ENCODE peak calls at places on chromosomes 16 and 17, in eight cellular contexts. S is sigmoid colon, M is heart right ventricle, Y is upper lobe of right lung, H is stomach, Z is fibroblast of lung, A is adrenal gland, Q is IMR-90. V is an unnamed sample.

GRCh38 chr17:9432121-9432866 is 143.3 kb downstream of the STX8 start:
- DNase-seq in S (no peak), M (no peak), Y (no peak), H (no peak), Z (peak; percentile 67), A (no peak), Q (peak; percentile 30), V (no peak)

GRCh38 chr16:13912891-13913290 is 7.1 kb upstream of the ERCC4 start:
- DNase-seq in S (no peak), M (no peak), Y (no peak), H (no peak), Z (no peak), A (no peak), Q (no peak), V (no peak)

GRCh38 chr16:58815188-58815888 is 81.2 kb upstream of the GOT2 start:
- DNase-seq in S (no peak), M (no peak), Y (no peak), H (no peak), Z (no peak), A (peak; percentile 58), Q (no peak), V (no peak)

GRCh38 chr16:69890114-69890890 is 60.8 kb upstream of the CLEC18A start:
- DNase-seq in S (peak; percentile 80), M (peak; percentile 71), Y (no peak), H (peak; percentile 65), Z (peak; percentile 68), A (peak; percentile 89), Q (peak; percentile 42), V (no peak)

GRCh38 chr17:65749479-65749878 is 188.0 kb upstream of the AXIN2 start:
- DNase-seq in S (no peak), M (no peak), Y (no peak), H (no peak), Z (peak; percentile 31), A (peak; percentile 70), Q (peak; percentile 3), V (no peak)

GRCh38 chr17:10547351-10547750 is 2.1 kb downstream of the MYH2 start:
- DNase-seq in S (no peak), M (no peak), Y (no peak), H (no peak), Z (no peak), A (no peak), Q (no peak), V (no peak)

GRCh38 chr16:62503073-62503472 is 466.8 kb upstream of the CDH8 start:
- DNase-seq in S (no peak), M (no peak), Y (no peak), H (no peak), Z (no peak), A (no peak), Q (no peak), V (no peak)

GRCh38 chr17:6366144-6366755 is 68.7 kb downstream of the AIPL1 start:
- DNase-seq in S (no peak), M (no peak), Y (no peak), H (no peak), Z (peak; percentile 19), A (no peak), Q (peak; percentile 24), V (no peak)

GRCh38 chr17:35315283-35315682 is 58.1 kb downstream of the SLFN11 start:
- DNase-seq in S (no peak), M (peak; percentile 63), Y (no peak), H (no peak), Z (peak; percentile 88), A (no peak), Q (peak; percentile 85), V (no peak)

GRCh38 chr16:59440502-59440901 is 706.4 kb upstream of the GOT2 start:
- DNase-seq in S (no peak), M (no peak), Y (no peak), H (no peak), Z (no peak), A (no peak), Q (no peak), V (no peak)

GRCh38 chr17:72719582-72720493 is 372.6 kb downstream of the SLC39A11 start:
- DNase-seq in S (no peak), M (no peak), Y (no peak), H (no peak), Z (peak; percentile 73), A (no peak), Q (peak; percentile 67), V (peak; percentile 52)

GRCh38 chr16:19291459-19291858 is 5.9 kb downstream of the CLEC19A start:
- DNase-seq in S (no peak), M (no peak), Y (no peak), H (no peak), Z (no peak), A (peak; percentile 60), Q (no peak), V (no peak)

GRCh38 chr16:67562526-67562917 is at the start of gene CTCF:
- DNase-seq in S (peak; percentile 94), M (peak; percentile 83), Y (peak; percentile 95), H (peak; percentile 85), Z (peak; percentile 82), A (peak; percentile 87), Q (peak; percentile 81), V (no peak)

GRCh38 chr16:57028086-57028485 is 38.7 kb downstream of the NLRC5 start:
- DNase-seq in S (no peak), M (no peak), Y (no peak), H (no peak), Z (no peak), A (no peak), Q (no peak), V (no peak)

GRCh38 chr17:19270951-19271611 is 33.9 kb downstream of the EPN2 start:
- DNase-seq in S (peak; percentile 62), M (peak; percentile 54), Y (no peak), H (no peak), Z (no peak), A (no peak), Q (no peak), V (no peak)

GRCh38 chr17:42846594-42847280 is 2.4 kb downstream of the AOC2 start:
- DNase-seq in S (no peak), M (no peak), Y (no peak), H (no peak), Z (peak; percentile 57), A (peak; percentile 79), Q (peak; percentile 29), V (no peak)

GRCh38 chr17:72603346-72604242 is 482.8 kb downstream of the SOX9 start:
- DNase-seq in S (no peak), M (no peak), Y (no peak), H (no peak), Z (peak; percentile 63), A (no peak), Q (peak; percentile 87), V (no peak)

GRCh38 chr16:47460301-47460754 is 535 bp downstream of the ITFG1 start:
- DNase-seq in S (no peak), M (no peak), Y (no peak), H (no peak), Z (no peak), A (no peak), Q (no peak), V (no peak)

GRCh38 chr16:28580726-28581315 is 16.0 kb downstream of the SULT1A2 start:
- DNase-seq in S (no peak), M (no peak), Y (no peak), H (no peak), Z (no peak), A (no peak), Q (no peak), V (no peak)

GRCh38 chr16:11349599-11350276 is 4.5 kb downstream of the RMI2 start:
- DNase-seq in S (peak; percentile 88), M (peak; percentile 54), Y (peak; percentile 77), H (peak; percentile 63), Z (peak; percentile 90), A (peak; percentile 90), Q (peak; percentile 92), V (no peak)
- H3K4me3 ChIP-seq in S (no peak overlapping the region), M (no peak overlapping the region), Y (no peak overlapping the region), H (no peak overlapping the region), Z (no peak overlapping the region), A (no peak overlapping the region), Q (no peak overlapping the region), V (no peak overlapping the region)

GRCh38 chr17:39601758-39602532 is 5.8 kb downstream of the NEUROD2 start:
- DNase-seq in S (no peak), M (no peak), Y (no peak), H (no peak), Z (no peak), A (no peak), Q (no peak), V (no peak)

GRCh38 chr17:39604911-39605491 is 2.7 kb downstream of the NEUROD2 start:
- DNase-seq in S (no peak), M (no peak), Y (no peak), H (no peak), Z (no peak), A (no peak), Q (no peak), V (no peak)

GRCh38 chr17:39602533-39603303 is 5.0 kb downstream of the NEUROD2 start:
- DNase-seq in S (no peak), M (no peak), Y (no peak), H (no peak), Z (no peak), A (no peak), Q (no peak), V (no peak)

GRCh38 chr17:39605492-39606433 is 2.0 kb downstream of the NEUROD2 start:
- DNase-seq in S (no peak), M (no peak), Y (no peak), H (no peak), Z (peak; percentile 9), A (no peak), Q (no peak), V (no peak)

GRCh38 chr17:39603304-39604016 is 4.3 kb downstream of the NEUROD2 start:
- DNase-seq in S (no peak), M (no peak), Y (no peak), H (no peak), Z (no peak), A (no peak), Q (no peak), V (no peak)
- H3K4me1 ChIP-seq in S (peaks cover 2% of the 10 kb centered on the region), M (peaks cover 29% of the 10 kb centered on the region), Y (peaks cover 30% of the 10 kb centered on the region), H (peaks cover 39% of the 10 kb centered on the region), Z (no peaks in the 10 kb centered on the region), A (peaks cover 37% of the 10 kb centered on the region), Q (no peaks in the 10 kb centered on the region), V (peaks cover 53% of the 10 kb centered on the region)

GRCh38 chr17:79441607-79442006 is 169.2 kb downstream of the RBFOX3 start:
- DNase-seq in S (no peak), M (no peak), Y (no peak), H (no peak), Z (no peak), A (no peak), Q (no peak), V (no peak)
- H3K27me3 ChIP-seq in S (no peaks in the 10 kb centered on the region), M (peaks cover 4% of the 10 kb centered on the region), Y (no peaks in the 10 kb centered on the region), H (peaks cover 45% of the 10 kb centered on the region), Z (no peaks in the 10 kb centered on the region), A (peaks cover 6% of the 10 kb centered on the region), Q (peaks cover 2% of the 10 kb centered on the region), V (no peaks in the 10 kb centered on the region)

GRCh38 chr17:17740627-17741237 is 59.5 kb downstream of the RAI1 start:
- DNase-seq in S (no peak), M (no peak), Y (no peak), H (no peak), Z (no peak), A (no peak), Q (no peak), V (no peak)

GRCh38 chr17:17739388-17740066 is 58.3 kb downstream of the RAI1 start:
- DNase-seq in S (peak; percentile 88), M (no peak), Y (no peak), H (peak; percentile 50), Z (peak; percentile 69), A (peak; percentile 78), Q (peak; percentile 64), V (no peak)

GRCh38 chr17:17742688-17743390 is 61.6 kb downstream of the RAI1 start:
- DNase-seq in S (no peak), M (no peak), Y (no peak), H (no peak), Z (no peak), A (no peak), Q (no peak), V (no peak)

GRCh38 chr17:17742133-17742621 is 60.9 kb downstream of the RAI1 start:
- DNase-seq in S (no peak), M (no peak), Y (no peak), H (no peak), Z (peak; percentile 50), A (no peak), Q (no peak), V (no peak)

GRCh38 chr17:17741346-17742023 is 60.2 kb downstream of the RAI1 start:
- DNase-seq in S (no peak), M (no peak), Y (no peak), H (no peak), Z (peak; percentile 46), A (peak; percentile 78), Q (no peak), V (no peak)
- H3K4me3 ChIP-seq in S (no peak overlapping the region), M (no peak overlapping the region), Y (no peak overlapping the region), H (no peak overlapping the region), Z (no peak overlapping the region), A (no peak overlapping the region), Q (no peak overlapping the region), V (no peak overlapping the region)

V was measured in naive thymus-derived CD4-positive, alpha-beta T cell.